ENCODE peak calls at places on chromosomes 6 and 20, in five cellular contexts. One of them, this sample, is unnamed.

GRCh38 chr20:32648761-32649615 is 24.8 kb downstream of the C20orf203 start:
- DNase-seq in activated effector memory CD4-positive, alpha-beta T cell treated with Interleukin-2 at 50 U/mL for 16 hours: no peak
- DNase-seq in CD8-positive, alpha-beta T cell: no peak
- DNase-seq in RWPE1: no peak
- DNase-seq in stimulated activated CD8-positive, alpha-beta memory T cell treated with anti-CD3 and anti-CD28 coated beads, Interleukin-12 subunit alpha, Interleukin-12 subunit beta, amount 100 ng/mL, for 4 hours: no peak
- DNase-seq in this sample: no peak

GRCh38 chr20:43590036-43590391 is 723 bp upstream of the IFT52 start:
- DNase-seq in activated effector memory CD4-positive, alpha-beta T cell treated with Interleukin-2 at 50 U/mL for 16 hours: no peak
- DNase-seq in RWPE1: no peak
- DNase-seq in CD8-positive, alpha-beta T cell: peak; percentile 9
- DNase-seq in stimulated activated CD8-positive, alpha-beta memory T cell treated with anti-CD3 and anti-CD28 coated beads, Interleukin-12 subunit alpha, Interleukin-12 subunit beta, amount 100 ng/mL, for 4 hours: no peak
- DNase-seq in this sample: no peak

GRCh38 chr6:76790881-76791280 is 672.4 kb downstream of the HTR1B start:
- DNase-seq in RWPE1: no peak
- DNase-seq in CD8-positive, alpha-beta T cell: no peak
- DNase-seq in stimulated activated CD8-positive, alpha-beta memory T cell treated with anti-CD3 and anti-CD28 coated beads, Interleukin-12 subunit alpha, Interleukin-12 subunit beta, amount 100 ng/mL, for 4 hours: no peak
- DNase-seq in activated effector memory CD4-positive, alpha-beta T cell treated with Interleukin-2 at 50 U/mL for 16 hours: no peak
- DNase-seq in this sample: no peak

GRCh38 chr6:2028457-2029038 is 216.9 kb downstream of the GMDS start:
- DNase-seq in RWPE1: no peak
- DNase-seq in activated effector memory CD4-positive, alpha-beta T cell treated with Interleukin-2 at 50 U/mL for 16 hours: no peak
- DNase-seq in CD8-positive, alpha-beta T cell: no peak
- DNase-seq in stimulated activated CD8-positive, alpha-beta memory T cell treated with anti-CD3 and anti-CD28 coated beads, Interleukin-12 subunit alpha, Interleukin-12 subunit beta, amount 100 ng/mL, for 4 hours: no peak
- DNase-seq in this sample: no peak

GRCh38 chr6:129667621-129668020 is 42.4 kb downstream of the ARHGAP18 start:
- DNase-seq in activated effector memory CD4-positive, alpha-beta T cell treated with Interleukin-2 at 50 U/mL for 16 hours: no peak
- DNase-seq in CD8-positive, alpha-beta T cell: no peak
- DNase-seq in stimulated activated CD8-positive, alpha-beta memory T cell treated with anti-CD3 and anti-CD28 coated beads, Interleukin-12 subunit alpha, Interleukin-12 subunit beta, amount 100 ng/mL, for 4 hours: no peak
- DNase-seq in RWPE1: no peak
- DNase-seq in this sample: no peak

GRCh38 chr6:95087394-95088097 is 489.8 kb upstream of the MANEA start:
- DNase-seq in RWPE1: peak; percentile 38
- DNase-seq in CD8-positive, alpha-beta T cell: no peak
- DNase-seq in activated effector memory CD4-positive, alpha-beta T cell treated with Interleukin-2 at 50 U/mL for 16 hours: no peak
- DNase-seq in stimulated activated CD8-positive, alpha-beta memory T cell treated with anti-CD3 and anti-CD28 coated beads, Interleukin-12 subunit alpha, Interleukin-12 subunit beta, amount 100 ng/mL, for 4 hours: no peak
- DNase-seq in this sample: no peak

GRCh38 chr6:128600397-128600951 is 80.1 kb upstream of the PTPRK start:
- DNase-seq in stimulated activated CD8-positive, alpha-beta memory T cell treated with anti-CD3 and anti-CD28 coated beads, Interleukin-12 subunit alpha, Interleukin-12 subunit beta, amount 100 ng/mL, for 4 hours: no peak
- DNase-seq in activated effector memory CD4-positive, alpha-beta T cell treated with Interleukin-2 at 50 U/mL for 16 hours: no peak
- DNase-seq in CD8-positive, alpha-beta T cell: no peak
- DNase-seq in RWPE1: peak; percentile 78
- DNase-seq in this sample: peak; percentile 77

GRCh38 chr20:3691306-3691705 is 9.5 kb upstream of the ADAM33 start:
- DNase-seq in stimulated activated CD8-positive, alpha-beta memory T cell treated with anti-CD3 and anti-CD28 coated beads, Interleukin-12 subunit alpha, Interleukin-12 subunit beta, amount 100 ng/mL, for 4 hours: no peak
- DNase-seq in RWPE1: no peak
- DNase-seq in activated effector memory CD4-positive, alpha-beta T cell treated with Interleukin-2 at 50 U/mL for 16 hours: no peak
- DNase-seq in CD8-positive, alpha-beta T cell: no peak
- DNase-seq in this sample: no peak

GRCh38 chr20:15654208-15654649 is 919.0 kb downstream of the KIF16B start:
- DNase-seq in stimulated activated CD8-positive, alpha-beta memory T cell treated with anti-CD3 and anti-CD28 coated beads, Interleukin-12 subunit alpha, Interleukin-12 subunit beta, amount 100 ng/mL, for 4 hours: no peak
- DNase-seq in RWPE1: peak; percentile 60
- DNase-seq in CD8-positive, alpha-beta T cell: no peak
- DNase-seq in activated effector memory CD4-positive, alpha-beta T cell treated with Interleukin-2 at 50 U/mL for 16 hours: no peak
- DNase-seq in this sample: no peak

GRCh38 chr6:49564552-49564951 is 14.1 kb downstream of the C6orf141 start:
- DNase-seq in activated effector memory CD4-positive, alpha-beta T cell treated with Interleukin-2 at 50 U/mL for 16 hours: no peak
- DNase-seq in stimulated activated CD8-positive, alpha-beta memory T cell treated with anti-CD3 and anti-CD28 coated beads, Interleukin-12 subunit alpha, Interleukin-12 subunit beta, amount 100 ng/mL, for 4 hours: no peak
- DNase-seq in CD8-positive, alpha-beta T cell: no peak
- DNase-seq in RWPE1: no peak
- DNase-seq in this sample: no peak

GRCh38 chr6:33147807-33148666 is 44.2 kb downstream of the COL11A2 start:
- DNase-seq in stimulated activated CD8-positive, alpha-beta memory T cell treated with anti-CD3 and anti-CD28 coated beads, Interleukin-12 subunit alpha, Interleukin-12 subunit beta, amount 100 ng/mL, for 4 hours: no peak
- DNase-seq in CD8-positive, alpha-beta T cell: no peak
- DNase-seq in activated effector memory CD4-positive, alpha-beta T cell treated with Interleukin-2 at 50 U/mL for 16 hours: no peak
- DNase-seq in RWPE1: peak; percentile 61
- DNase-seq in this sample: peak; percentile 47

GRCh38 chr6:19999319-20000191 is 162.4 kb downstream of the ID4 start:
- DNase-seq in stimulated activated CD8-positive, alpha-beta memory T cell treated with anti-CD3 and anti-CD28 coated beads, Interleukin-12 subunit alpha, Interleukin-12 subunit beta, amount 100 ng/mL, for 4 hours: no peak
- DNase-seq in activated effector memory CD4-positive, alpha-beta T cell treated with Interleukin-2 at 50 U/mL for 16 hours: no peak
- DNase-seq in RWPE1: peak; percentile 4
- DNase-seq in CD8-positive, alpha-beta T cell: no peak
- DNase-seq in this sample: no peak

GRCh38 chr20:59585714-59586404 is 18.5 kb upstream of the PHACTR3 start:
- DNase-seq in CD8-positive, alpha-beta T cell: no peak
- DNase-seq in RWPE1: no peak
- DNase-seq in activated effector memory CD4-positive, alpha-beta T cell treated with Interleukin-2 at 50 U/mL for 16 hours: no peak
- DNase-seq in stimulated activated CD8-positive, alpha-beta memory T cell treated with anti-CD3 and anti-CD28 coated beads, Interleukin-12 subunit alpha, Interleukin-12 subunit beta, amount 100 ng/mL, for 4 hours: no peak
- DNase-seq in this sample: no peak

GRCh38 chr6:70270287-70271005 is 32.4 kb downstream of the COL9A1 start:
- DNase-seq in CD8-positive, alpha-beta T cell: no peak
- DNase-seq in stimulated activated CD8-positive, alpha-beta memory T cell treated with anti-CD3 and anti-CD28 coated beads, Interleukin-12 subunit alpha, Interleukin-12 subunit beta, amount 100 ng/mL, for 4 hours: no peak
- DNase-seq in activated effector memory CD4-positive, alpha-beta T cell treated with Interleukin-2 at 50 U/mL for 16 hours: no peak
- DNase-seq in RWPE1: no peak
- DNase-seq in this sample: no peak

GRCh38 chr20:59526242-59527225 is 77.8 kb upstream of the PHACTR3 start:
- DNase-seq in CD8-positive, alpha-beta T cell: no peak
- DNase-seq in activated effector memory CD4-positive, alpha-beta T cell treated with Interleukin-2 at 50 U/mL for 16 hours: no peak
- DNase-seq in stimulated activated CD8-positive, alpha-beta memory T cell treated with anti-CD3 and anti-CD28 coated beads, Interleukin-12 subunit alpha, Interleukin-12 subunit beta, amount 100 ng/mL, for 4 hours: no peak
- DNase-seq in RWPE1: no peak
- DNase-seq in this sample: peak; percentile 51

GRCh38 chr6:17419189-17419575 is 25.8 kb downstream of the CAP2 start:
- DNase-seq in CD8-positive, alpha-beta T cell: no peak
- DNase-seq in stimulated activated CD8-positive, alpha-beta memory T cell treated with anti-CD3 and anti-CD28 coated beads, Interleukin-12 subunit alpha, Interleukin-12 subunit beta, amount 100 ng/mL, for 4 hours: no peak
- DNase-seq in RWPE1: no peak
- DNase-seq in activated effector memory CD4-positive, alpha-beta T cell treated with Interleukin-2 at 50 U/mL for 16 hours: no peak
- DNase-seq in this sample: no peak

GRCh38 chr6:101401792-101402617 is 8.5 kb downstream of the GRIK2 start:
- DNase-seq in stimulated activated CD8-positive, alpha-beta memory T cell treated with anti-CD3 and anti-CD28 coated beads, Interleukin-12 subunit alpha, Interleukin-12 subunit beta, amount 100 ng/mL, for 4 hours: no peak
- DNase-seq in RWPE1: no peak
- DNase-seq in activated effector memory CD4-positive, alpha-beta T cell treated with Interleukin-2 at 50 U/mL for 16 hours: no peak
- DNase-seq in CD8-positive, alpha-beta T cell: no peak
- DNase-seq in this sample: no peak

GRCh38 chr6:43086022-43086658 is 10.0 kb downstream of the PTK7 start:
- DNase-seq in CD8-positive, alpha-beta T cell: no peak
- DNase-seq in stimulated activated CD8-positive, alpha-beta memory T cell treated with anti-CD3 and anti-CD28 coated beads, Interleukin-12 subunit alpha, Interleukin-12 subunit beta, amount 100 ng/mL, for 4 hours: no peak
- DNase-seq in RWPE1: no peak
- DNase-seq in activated effector memory CD4-positive, alpha-beta T cell treated with Interleukin-2 at 50 U/mL for 16 hours: no peak
- DNase-seq in this sample: no peak

GRCh38 chr6:2353412-2354137 is 108.2 kb upstream of the GMDS start:
- DNase-seq in RWPE1: peak; percentile 61
- DNase-seq in stimulated activated CD8-positive, alpha-beta memory T cell treated with anti-CD3 and anti-CD28 coated beads, Interleukin-12 subunit alpha, Interleukin-12 subunit beta, amount 100 ng/mL, for 4 hours: peak; percentile 1
- DNase-seq in activated effector memory CD4-positive, alpha-beta T cell treated with Interleukin-2 at 50 U/mL for 16 hours: no peak
- DNase-seq in CD8-positive, alpha-beta T cell: peak; percentile 25
- DNase-seq in this sample: peak; percentile 60

GRCh38 chr6:80771941-80772340 is 665.5 kb downstream of the BCKDHB start:
- DNase-seq in CD8-positive, alpha-beta T cell: no peak
- DNase-seq in activated effector memory CD4-positive, alpha-beta T cell treated with Interleukin-2 at 50 U/mL for 16 hours: no peak
- DNase-seq in stimulated activated CD8-positive, alpha-beta memory T cell treated with anti-CD3 and anti-CD28 coated beads, Interleukin-12 subunit alpha, Interleukin-12 subunit beta, amount 100 ng/mL, for 4 hours: no peak
- DNase-seq in RWPE1: peak; percentile 6
- DNase-seq in this sample: no peak

GRCh38 chr20:59122377-59122932 is 41.2 kb upstream of the ZNF831 start:
- DNase-seq in RWPE1: no peak
- DNase-seq in CD8-positive, alpha-beta T cell: no peak
- DNase-seq in activated effector memory CD4-positive, alpha-beta T cell treated with Interleukin-2 at 50 U/mL for 16 hours: no peak
- DNase-seq in stimulated activated CD8-positive, alpha-beta memory T cell treated with anti-CD3 and anti-CD28 coated beads, Interleukin-12 subunit alpha, Interleukin-12 subunit beta, amount 100 ng/mL, for 4 hours: no peak
- DNase-seq in this sample: no peak

GRCh38 chr20:57222631-57222950 is 43.9 kb downstream of the BMP7 start:
- DNase-seq in RWPE1: no peak
- DNase-seq in stimulated activated CD8-positive, alpha-beta memory T cell treated with anti-CD3 and anti-CD28 coated beads, Interleukin-12 subunit alpha, Interleukin-12 subunit beta, amount 100 ng/mL, for 4 hours: no peak
- DNase-seq in activated effector memory CD4-positive, alpha-beta T cell treated with Interleukin-2 at 50 U/mL for 16 hours: no peak
- DNase-seq in CD8-positive, alpha-beta T cell: no peak
- DNase-seq in this sample: no peak

GRCh38 chr6:109925060-109925459 is 53.1 kb upstream of the GPR6 start:
- DNase-seq in CD8-positive, alpha-beta T cell: no peak
- DNase-seq in RWPE1: no peak
- DNase-seq in stimulated activated CD8-positive, alpha-beta memory T cell treated with anti-CD3 and anti-CD28 coated beads, Interleukin-12 subunit alpha, Interleukin-12 subunit beta, amount 100 ng/mL, for 4 hours: no peak
- DNase-seq in activated effector memory CD4-positive, alpha-beta T cell treated with Interleukin-2 at 50 U/mL for 16 hours: no peak
- DNase-seq in this sample: no peak

GRCh38 chr6:29705389-29706231 is 17.6 kb upstream of the HLA-F start:
- DNase-seq in stimulated activated CD8-positive, alpha-beta memory T cell treated with anti-CD3 and anti-CD28 coated beads, Interleukin-12 subunit alpha, Interleukin-12 subunit beta, amount 100 ng/mL, for 4 hours: no peak
- DNase-seq in CD8-positive, alpha-beta T cell: no peak
- DNase-seq in RWPE1: peak; percentile 75
- DNase-seq in activated effector memory CD4-positive, alpha-beta T cell treated with Interleukin-2 at 50 U/mL for 16 hours: no peak
- DNase-seq in this sample: peak; percentile 60

GRCh38 chr6:73451166-73452106 is 661 bp downstream of the CGAS start:
- DNase-seq in activated effector memory CD4-positive, alpha-beta T cell treated with Interleukin-2 at 50 U/mL for 16 hours: peak; percentile 38
- DNase-seq in RWPE1: peak; percentile 51
- DNase-seq in CD8-positive, alpha-beta T cell: peak; percentile 25
- DNase-seq in stimulated activated CD8-positive, alpha-beta memory T cell treated with anti-CD3 and anti-CD28 coated beads, Interleukin-12 subunit alpha, Interleukin-12 subunit beta, amount 100 ng/mL, for 4 hours: peak; percentile 30
- DNase-seq in this sample: no peak

GRCh38 chr20:23207826-23208555 is 121.9 kb upstream of the CD93 start:
- DNase-seq in activated effector memory CD4-positive, alpha-beta T cell treated with Interleukin-2 at 50 U/mL for 16 hours: no peak
- DNase-seq in RWPE1: no peak
- DNase-seq in CD8-positive, alpha-beta T cell: no peak
- DNase-seq in stimulated activated CD8-positive, alpha-beta memory T cell treated with anti-CD3 and anti-CD28 coated beads, Interleukin-12 subunit alpha, Interleukin-12 subunit beta, amount 100 ng/mL, for 4 hours: no peak
- DNase-seq in this sample: no peak